ENCODE peak calls at places on chromosome 13, in five cellular contexts. D, P, A, Z and S are unnamed samples.
A peak's percentile ranks its signal among the peaks of the same experiment; 100 is the strongest.

GRCh38 chr13:99075268-99076191 is 97.7 kb upstream of the DOCK9 start:
- DNase-seq in P (no peak), D (peak; percentile 52), A (no peak), Z (no peak), S (no peak)

GRCh38 chr13:78606471-78607408 is 3.4 kb upstream of the POU4F1 start:
- DNase-seq in D (no peak), P (no peak), A (no peak), Z (no peak), S (no peak)

GRCh38 chr13:38430761-38431160 is 81.1 kb downstream of the UFM1 start:
- DNase-seq in P (no peak), A (no peak), Z (no peak), D (no peak), S (no peak)

GRCh38 chr13:25085125-25085742 is 10.7 kb upstream of the PABPC3 start:
- DNase-seq in Z (peak; percentile 8), A (no peak), P (peak; percentile 29), D (no peak), S (peak; percentile 85)

GRCh38 chr13:50910483-50910805 is 853 bp downstream of the RNASEH2B start:
- DNase-seq in P (peak; percentile 39), A (peak; percentile 45), D (no peak), Z (no peak), S (peak; percentile 65)

GRCh38 chr13:27960362-27961226 is 8.5 kb downstream of the CDX2 start:
- DNase-seq in D (peak; percentile 32), Z (peak; percentile 65), P (peak; percentile 27), A (no peak), S (no peak)

GRCh38 chr13:103866041-103866440 is 799.8 kb upstream of the SLC10A2 start:
- DNase-seq in P (no peak), A (no peak), D (no peak), Z (no peak), S (no peak)

GRCh38 chr13:39353988-39354387 is 249.0 kb downstream of the LHFPL6 start:
- DNase-seq in P (no peak), Z (no peak), D (no peak), A (no peak), S (no peak)

GRCh38 chr13:24148414-24149305 is 11.9 kb upstream of the SPATA13 start:
- DNase-seq in Z (no peak), P (no peak), D (no peak), A (no peak), S (no peak)

GRCh38 chr13:24716011-24716410 is 35.8 kb downstream of the ATP12A start:
- DNase-seq in A (no peak), P (no peak), D (no peak), Z (no peak), S (no peak)

GRCh38 chr13:39712626-39713025 is 57.2 kb downstream of the COG6 start:
- DNase-seq in P (no peak), Z (no peak), D (no peak), A (no peak), S (no peak)

GRCh38 chr13:41075034-41075433 is 13.7 kb downstream of the WBP4 start:
- DNase-seq in Z (no peak), P (no peak), D (no peak), A (no peak), S (peak; percentile 46)

GRCh38 chr13:99766641-99767045 is 204.9 kb downstream of the ZIC5 start:
- DNase-seq in P (peak; percentile 68), Z (no peak), A (no peak), D (no peak), S (peak; percentile 71)

GRCh38 chr13:57823704-57824103 is 192.2 kb downstream of the PCDH17 start:
- DNase-seq in Z (no peak), P (no peak), D (no peak), A (no peak), S (no peak)

GRCh38 chr13:43877788-43878187 is 1.8 kb downstream of the CCDC122 start:
- DNase-seq in A (no peak), P (no peak), D (no peak), Z (no peak), S (no peak)

GRCh38 chr13:38883783-38884182 is 106.8 kb downstream of the STOML3 start:
- DNase-seq in P (no peak), D (no peak), A (no peak), Z (no peak), S (no peak)

GRCh38 chr13:99694251-99694650 is 193.0 kb downstream of the TM9SF2 start:
- DNase-seq in P (no peak), Z (no peak), D (no peak), A (no peak), S (peak; percentile 77)

GRCh38 chr13:110640591-110641029 is 25.3 kb downstream of the NAXD start:
- DNase-seq in Z (no peak), A (no peak), D (no peak), P (no peak), S (peak; percentile 54)

GRCh38 chr13:108594153-108594552 is 35.3 kb upstream of the MYO16 start:
- DNase-seq in A (no peak), P (no peak), D (no peak), Z (no peak), S (no peak)

GRCh38 chr13:112670864-112671263 is 19.0 kb upstream of the ATP11A start:
- DNase-seq in Z (no peak), D (no peak), A (no peak), P (no peak), S (no peak)

GRCh38 chr13:112616586-112617381 is 28.8 kb upstream of the TUBGCP3 start:
- DNase-seq in D (peak; percentile 21), A (no peak), P (no peak), Z (peak; percentile 15), S (peak; percentile 44)

GRCh38 chr13:41222259-41222852 is 28.0 kb upstream of the KBTBD7 start:
- DNase-seq in P (peak; percentile 36), A (no peak), Z (peak; percentile 55), D (peak; percentile 57), S (peak; percentile 61)

GRCh38 chr13:49357694-49358093 is 86.2 kb downstream of the CAB39L start:
- DNase-seq in D (no peak), A (no peak), Z (no peak), P (no peak), S (no peak)

GRCh38 chr13:78147905-78148304 is 229.3 kb upstream of the EDNRB start:
- DNase-seq in A (no peak), Z (no peak), D (no peak), P (no peak), S (no peak)

GRCh38 chr13:44219808-44220544 is 153.6 kb upstream of the SERP2 start:
- DNase-seq in P (no peak), D (no peak), Z (no peak), A (no peak), S (no peak)

GRCh38 chr13:85379991-85380390 is 419.2 kb downstream of the SLITRK6 start:
- DNase-seq in D (no peak), Z (no peak), A (no peak), P (no peak), S (no peak)

GRCh38 chr13:53197424-53197823 is 168.8 kb downstream of the OLFM4 start:
- DNase-seq in P (no peak), D (no peak), Z (no peak), A (no peak), S (no peak)

GRCh38 chr13:113413898-113414282 is 39.4 kb downstream of the ADPRHL1 start:
- DNase-seq in P (no peak), D (no peak), Z (no peak), A (no peak), S (no peak)

GRCh38 chr13:19324325-19324724 is 142.7 kb upstream of the TUBA3C start:
- DNase-seq in P (no peak), D (no peak), Z (no peak), A (no peak), S (no peak)

GRCh38 chr13:105642511-105642958 is 892.9 kb downstream of the EFNB2 start:
- DNase-seq in P (no peak), D (no peak), Z (no peak), A (no peak), S (no peak)